ENCODE peak calls at places on chromosomes 13 and 19, in eight cellular contexts. One of them, this sample, is unnamed.
A peak's percentile ranks its signal among the peaks of the same experiment; 100 is the strongest.

GRCh38 chr19:19260842-19261241 is 12.3 kb downstream of the TM6SF2 start:
- DNase-seq in stimulated activated CD4-positive, alpha-beta T cell treated with anti-CD3 and anti-CD28 coated beads, Interleukin-4, amount 100 ng/mL, for 4 hours: no peak
- DNase-seq in H7: no peak
- DNase-seq in T-helper 17 cell: no peak
- DNase-seq in activated CD8-positive, alpha-beta memory T cell treated with anti-CD3 and anti-CD28 coated beads for 1 hour: no peak
- DNase-seq in heart right ventricle: no peak
- DNase-seq in aorta: no peak
- DNase-seq in substantia nigra: no peak
- DNase-seq in this sample: no peak

GRCh38 chr19:7690779-7691258 is 10.2 kb downstream of the TRAPPC5 start:
- DNase-seq in stimulated activated CD4-positive, alpha-beta T cell treated with anti-CD3 and anti-CD28 coated beads, Interleukin-4, amount 100 ng/mL, for 4 hours: no peak
- DNase-seq in H7: no peak
- DNase-seq in T-helper 17 cell: no peak
- DNase-seq in activated CD8-positive, alpha-beta memory T cell treated with anti-CD3 and anti-CD28 coated beads for 1 hour: no peak
- DNase-seq in heart right ventricle: no peak
- DNase-seq in aorta: no peak
- DNase-seq in substantia nigra: no peak
- DNase-seq in this sample: no peak

GRCh38 chr19:50728084-50728737 is 5.0 kb downstream of the CLEC11A start:
- DNase-seq in stimulated activated CD4-positive, alpha-beta T cell treated with anti-CD3 and anti-CD28 coated beads, Interleukin-4, amount 100 ng/mL, for 4 hours: peak; percentile 71
- DNase-seq in H7: peak; percentile 97
- DNase-seq in T-helper 17 cell: no peak
- DNase-seq in activated CD8-positive, alpha-beta memory T cell treated with anti-CD3 and anti-CD28 coated beads for 1 hour: peak; percentile 70
- DNase-seq in heart right ventricle: peak; percentile 81
- DNase-seq in aorta: peak; percentile 86
- DNase-seq in substantia nigra: peak; percentile 66
- DNase-seq in this sample: no peak

GRCh38 chr19:14004619-14005380 is 1.3 kb downstream of the RFX1 start:
- DNase-seq in stimulated activated CD4-positive, alpha-beta T cell treated with anti-CD3 and anti-CD28 coated beads, Interleukin-4, amount 100 ng/mL, for 4 hours: no peak
- DNase-seq in H7: no peak
- DNase-seq in T-helper 17 cell: no peak
- DNase-seq in activated CD8-positive, alpha-beta memory T cell treated with anti-CD3 and anti-CD28 coated beads for 1 hour: no peak
- DNase-seq in heart right ventricle: peak; percentile 60
- DNase-seq in aorta: peak; percentile 85
- DNase-seq in substantia nigra: peak; percentile 56
- DNase-seq in this sample: peak; percentile 22

GRCh38 chr19:39205449-39205764 is 1.3 kb upstream of the SYCN start:
- DNase-seq in stimulated activated CD4-positive, alpha-beta T cell treated with anti-CD3 and anti-CD28 coated beads, Interleukin-4, amount 100 ng/mL, for 4 hours: no peak
- DNase-seq in H7: no peak
- DNase-seq in T-helper 17 cell: no peak
- DNase-seq in activated CD8-positive, alpha-beta memory T cell treated with anti-CD3 and anti-CD28 coated beads for 1 hour: no peak
- DNase-seq in heart right ventricle: no peak
- DNase-seq in aorta: no peak
- DNase-seq in substantia nigra: no peak
- DNase-seq in this sample: no peak

GRCh38 chr13:41004875-41005693 is 14.0 kb downstream of the ELF1 start:
- DNase-seq in stimulated activated CD4-positive, alpha-beta T cell treated with anti-CD3 and anti-CD28 coated beads, Interleukin-4, amount 100 ng/mL, for 4 hours: no peak
- DNase-seq in H7: no peak
- DNase-seq in T-helper 17 cell: no peak
- DNase-seq in activated CD8-positive, alpha-beta memory T cell treated with anti-CD3 and anti-CD28 coated beads for 1 hour: no peak
- DNase-seq in heart right ventricle: no peak
- DNase-seq in aorta: no peak
- DNase-seq in substantia nigra: no peak
- DNase-seq in this sample: no peak

GRCh38 chr19:13764101-13764807 is at the start of gene MRI1:
- DNase-seq in stimulated activated CD4-positive, alpha-beta T cell treated with anti-CD3 and anti-CD28 coated beads, Interleukin-4, amount 100 ng/mL, for 4 hours: peak; percentile 68
- DNase-seq in H7: peak; percentile 93
- DNase-seq in T-helper 17 cell: no peak
- DNase-seq in activated CD8-positive, alpha-beta memory T cell treated with anti-CD3 and anti-CD28 coated beads for 1 hour: no peak
- DNase-seq in heart right ventricle: peak; percentile 84
- DNase-seq in aorta: peak; percentile 94
- DNase-seq in substantia nigra: peak; percentile 55
- DNase-seq in this sample: peak; percentile 70

GRCh38 chr13:110661256-110661655 is 44.7 kb downstream of the CARS2 start:
- DNase-seq in stimulated activated CD4-positive, alpha-beta T cell treated with anti-CD3 and anti-CD28 coated beads, Interleukin-4, amount 100 ng/mL, for 4 hours: no peak
- DNase-seq in H7: no peak
- DNase-seq in T-helper 17 cell: no peak
- DNase-seq in activated CD8-positive, alpha-beta memory T cell treated with anti-CD3 and anti-CD28 coated beads for 1 hour: no peak
- DNase-seq in heart right ventricle: no peak
- DNase-seq in aorta: no peak
- DNase-seq in substantia nigra: no peak
- DNase-seq in this sample: no peak

GRCh38 chr13:31767175-31767900 is 28.0 kb downstream of the RXFP2 start:
- DNase-seq in stimulated activated CD4-positive, alpha-beta T cell treated with anti-CD3 and anti-CD28 coated beads, Interleukin-4, amount 100 ng/mL, for 4 hours: no peak
- DNase-seq in H7: no peak
- DNase-seq in T-helper 17 cell: no peak
- DNase-seq in activated CD8-positive, alpha-beta memory T cell treated with anti-CD3 and anti-CD28 coated beads for 1 hour: no peak
- DNase-seq in heart right ventricle: no peak
- DNase-seq in aorta: no peak
- DNase-seq in substantia nigra: no peak
- DNase-seq in this sample: no peak

GRCh38 chr19:48321622-48322591 is 3.4 kb upstream of the EMP3 start:
- DNase-seq in stimulated activated CD4-positive, alpha-beta T cell treated with anti-CD3 and anti-CD28 coated beads, Interleukin-4, amount 100 ng/mL, for 4 hours: peak; percentile 97
- DNase-seq in H7: peak; percentile 99
- DNase-seq in T-helper 17 cell: peak; percentile 100
- DNase-seq in activated CD8-positive, alpha-beta memory T cell treated with anti-CD3 and anti-CD28 coated beads for 1 hour: peak; percentile 99
- DNase-seq in heart right ventricle: peak; percentile 100
- DNase-seq in aorta: peak; percentile 100
- DNase-seq in substantia nigra: peak; percentile 97
- DNase-seq in this sample: peak; percentile 99

GRCh38 chr13:28494861-28495585 is at the start of gene FLT1:
- DNase-seq in stimulated activated CD4-positive, alpha-beta T cell treated with anti-CD3 and anti-CD28 coated beads, Interleukin-4, amount 100 ng/mL, for 4 hours: peak; percentile 27
- DNase-seq in H7: peak; percentile 92
- DNase-seq in T-helper 17 cell: no peak
- DNase-seq in activated CD8-positive, alpha-beta memory T cell treated with anti-CD3 and anti-CD28 coated beads for 1 hour: peak; percentile 8
- DNase-seq in heart right ventricle: peak; percentile 79
- DNase-seq in aorta: peak; percentile 83
- DNase-seq in substantia nigra: no peak
- DNase-seq in this sample: peak; percentile 35

GRCh38 chr13:106738279-106738678 is 170.3 kb upstream of the ARGLU1 start:
- DNase-seq in stimulated activated CD4-positive, alpha-beta T cell treated with anti-CD3 and anti-CD28 coated beads, Interleukin-4, amount 100 ng/mL, for 4 hours: no peak
- DNase-seq in H7: no peak
- DNase-seq in T-helper 17 cell: no peak
- DNase-seq in activated CD8-positive, alpha-beta memory T cell treated with anti-CD3 and anti-CD28 coated beads for 1 hour: no peak
- DNase-seq in heart right ventricle: no peak
- DNase-seq in aorta: no peak
- DNase-seq in substantia nigra: no peak
- DNase-seq in this sample: no peak

GRCh38 chr19:51020988-51021651 is 1.6 kb upstream of the KLK10 start:
- DNase-seq in stimulated activated CD4-positive, alpha-beta T cell treated with anti-CD3 and anti-CD28 coated beads, Interleukin-4, amount 100 ng/mL, for 4 hours: no peak
- DNase-seq in H7: peak; percentile 74
- DNase-seq in T-helper 17 cell: no peak
- DNase-seq in activated CD8-positive, alpha-beta memory T cell treated with anti-CD3 and anti-CD28 coated beads for 1 hour: no peak
- DNase-seq in heart right ventricle: no peak
- DNase-seq in aorta: peak; percentile 7
- DNase-seq in substantia nigra: no peak
- DNase-seq in this sample: no peak

GRCh38 chr13:88071371-88071770 is 400.2 kb downstream of the SLITRK5 start:
- DNase-seq in stimulated activated CD4-positive, alpha-beta T cell treated with anti-CD3 and anti-CD28 coated beads, Interleukin-4, amount 100 ng/mL, for 4 hours: no peak
- DNase-seq in H7: no peak
- DNase-seq in T-helper 17 cell: no peak
- DNase-seq in activated CD8-positive, alpha-beta memory T cell treated with anti-CD3 and anti-CD28 coated beads for 1 hour: no peak
- DNase-seq in heart right ventricle: no peak
- DNase-seq in aorta: no peak
- DNase-seq in substantia nigra: no peak
- DNase-seq in this sample: no peak

GRCh38 chr13:43755844-43756243 is 30.9 kb downstream of the ENOX1 start:
- DNase-seq in stimulated activated CD4-positive, alpha-beta T cell treated with anti-CD3 and anti-CD28 coated beads, Interleukin-4, amount 100 ng/mL, for 4 hours: no peak
- DNase-seq in H7: no peak
- DNase-seq in T-helper 17 cell: no peak
- DNase-seq in activated CD8-positive, alpha-beta memory T cell treated with anti-CD3 and anti-CD28 coated beads for 1 hour: no peak
- DNase-seq in heart right ventricle: no peak
- DNase-seq in aorta: no peak
- DNase-seq in substantia nigra: no peak
- DNase-seq in this sample: no peak

GRCh38 chr19:49422407-49423277 is 599 bp downstream of the PTH2 start:
- DNase-seq in stimulated activated CD4-positive, alpha-beta T cell treated with anti-CD3 and anti-CD28 coated beads, Interleukin-4, amount 100 ng/mL, for 4 hours: peak; percentile 26
- DNase-seq in H7: peak; percentile 92
- DNase-seq in T-helper 17 cell: peak; percentile 39
- DNase-seq in activated CD8-positive, alpha-beta memory T cell treated with anti-CD3 and anti-CD28 coated beads for 1 hour: no peak
- DNase-seq in heart right ventricle: peak; percentile 50
- DNase-seq in aorta: peak; percentile 84
- DNase-seq in substantia nigra: no peak
- DNase-seq in this sample: no peak

GRCh38 chr13:39073983-39074382 is 35.7 kb downstream of the NHLRC3 start:
- DNase-seq in stimulated activated CD4-positive, alpha-beta T cell treated with anti-CD3 and anti-CD28 coated beads, Interleukin-4, amount 100 ng/mL, for 4 hours: no peak
- DNase-seq in H7: no peak
- DNase-seq in T-helper 17 cell: no peak
- DNase-seq in activated CD8-positive, alpha-beta memory T cell treated with anti-CD3 and anti-CD28 coated beads for 1 hour: no peak
- DNase-seq in heart right ventricle: no peak
- DNase-seq in aorta: no peak
- DNase-seq in substantia nigra: no peak
- DNase-seq in this sample: no peak

GRCh38 chr19:47523473-47523872 is 8.6 kb upstream of the NAPA start:
- DNase-seq in stimulated activated CD4-positive, alpha-beta T cell treated with anti-CD3 and anti-CD28 coated beads, Interleukin-4, amount 100 ng/mL, for 4 hours: no peak
- DNase-seq in H7: peak; percentile 28
- DNase-seq in T-helper 17 cell: no peak
- DNase-seq in activated CD8-positive, alpha-beta memory T cell treated with anti-CD3 and anti-CD28 coated beads for 1 hour: no peak
- DNase-seq in heart right ventricle: no peak
- DNase-seq in aorta: no peak
- DNase-seq in substantia nigra: no peak
- DNase-seq in this sample: no peak

GRCh38 chr13:71417205-71417604 is 449.8 kb downstream of the DACH1 start:
- DNase-seq in stimulated activated CD4-positive, alpha-beta T cell treated with anti-CD3 and anti-CD28 coated beads, Interleukin-4, amount 100 ng/mL, for 4 hours: no peak
- DNase-seq in H7: no peak
- DNase-seq in T-helper 17 cell: no peak
- DNase-seq in activated CD8-positive, alpha-beta memory T cell treated with anti-CD3 and anti-CD28 coated beads for 1 hour: no peak
- DNase-seq in heart right ventricle: no peak
- DNase-seq in aorta: no peak
- DNase-seq in substantia nigra: no peak
- DNase-seq in this sample: no peak

GRCh38 chr19:10420444-10421239 is at the start of gene PDE4A:
- DNase-seq in stimulated activated CD4-positive, alpha-beta T cell treated with anti-CD3 and anti-CD28 coated beads, Interleukin-4, amount 100 ng/mL, for 4 hours: peak; percentile 47
- DNase-seq in H7: peak; percentile 90
- DNase-seq in T-helper 17 cell: peak; percentile 60
- DNase-seq in activated CD8-positive, alpha-beta memory T cell treated with anti-CD3 and anti-CD28 coated beads for 1 hour: no peak
- DNase-seq in heart right ventricle: no peak
- DNase-seq in aorta: no peak
- DNase-seq in substantia nigra: no peak
- DNase-seq in this sample: peak; percentile 60

GRCh38 chr13:37715606-37716015 is 117.0 kb upstream of the POSTN start:
- DNase-seq in stimulated activated CD4-positive, alpha-beta T cell treated with anti-CD3 and anti-CD28 coated beads, Interleukin-4, amount 100 ng/mL, for 4 hours: no peak
- DNase-seq in H7: no peak
- DNase-seq in T-helper 17 cell: no peak
- DNase-seq in activated CD8-positive, alpha-beta memory T cell treated with anti-CD3 and anti-CD28 coated beads for 1 hour: no peak
- DNase-seq in heart right ventricle: no peak
- DNase-seq in aorta: no peak
- DNase-seq in substantia nigra: no peak
- DNase-seq in this sample: no peak

GRCh38 chr13:88456155-88456554 is 785.0 kb downstream of the SLITRK5 start:
- DNase-seq in stimulated activated CD4-positive, alpha-beta T cell treated with anti-CD3 and anti-CD28 coated beads, Interleukin-4, amount 100 ng/mL, for 4 hours: no peak
- DNase-seq in H7: no peak
- DNase-seq in T-helper 17 cell: no peak
- DNase-seq in activated CD8-positive, alpha-beta memory T cell treated with anti-CD3 and anti-CD28 coated beads for 1 hour: no peak
- DNase-seq in heart right ventricle: no peak
- DNase-seq in aorta: no peak
- DNase-seq in substantia nigra: no peak
- DNase-seq in this sample: no peak

GRCh38 chr19:31378404-31378803 is 29.2 kb upstream of the TSHZ3 start:
- DNase-seq in stimulated activated CD4-positive, alpha-beta T cell treated with anti-CD3 and anti-CD28 coated beads, Interleukin-4, amount 100 ng/mL, for 4 hours: no peak
- DNase-seq in H7: no peak
- DNase-seq in T-helper 17 cell: no peak
- DNase-seq in activated CD8-positive, alpha-beta memory T cell treated with anti-CD3 and anti-CD28 coated beads for 1 hour: no peak
- DNase-seq in heart right ventricle: no peak
- DNase-seq in aorta: no peak
- DNase-seq in substantia nigra: no peak
- DNase-seq in this sample: no peak

GRCh38 chr19:16901491-16902175 is 12.8 kb downstream of the F2RL3 start:
- DNase-seq in stimulated activated CD4-positive, alpha-beta T cell treated with anti-CD3 and anti-CD28 coated beads, Interleukin-4, amount 100 ng/mL, for 4 hours: no peak
- DNase-seq in H7: peak; percentile 77
- DNase-seq in T-helper 17 cell: no peak
- DNase-seq in activated CD8-positive, alpha-beta memory T cell treated with anti-CD3 and anti-CD28 coated beads for 1 hour: no peak
- DNase-seq in heart right ventricle: no peak
- DNase-seq in aorta: no peak
- DNase-seq in substantia nigra: no peak
- DNase-seq in this sample: no peak

GRCh38 chr19:49799271-49799797 is 13.8 kb downstream of the FUZ start:
- DNase-seq in stimulated activated CD4-positive, alpha-beta T cell treated with anti-CD3 and anti-CD28 coated beads, Interleukin-4, amount 100 ng/mL, for 4 hours: no peak
- DNase-seq in H7: peak; percentile 30
- DNase-seq in T-helper 17 cell: no peak
- DNase-seq in activated CD8-positive, alpha-beta memory T cell treated with anti-CD3 and anti-CD28 coated beads for 1 hour: no peak
- DNase-seq in heart right ventricle: no peak
- DNase-seq in aorta: no peak
- DNase-seq in substantia nigra: no peak
- DNase-seq in this sample: no peak

GRCh38 chr19:44611812-44612295 is 1.5 kb upstream of the IGSF23 start:
- DNase-seq in stimulated activated CD4-positive, alpha-beta T cell treated with anti-CD3 and anti-CD28 coated beads, Interleukin-4, amount 100 ng/mL, for 4 hours: no peak
- DNase-seq in H7: no peak
- DNase-seq in T-helper 17 cell: no peak
- DNase-seq in activated CD8-positive, alpha-beta memory T cell treated with anti-CD3 and anti-CD28 coated beads for 1 hour: no peak
- DNase-seq in heart right ventricle: no peak
- DNase-seq in aorta: no peak
- DNase-seq in substantia nigra: no peak
- DNase-seq in this sample: no peak

GRCh38 chr13:71770710-71771109 is 96.3 kb downstream of the DACH1 start:
- DNase-seq in stimulated activated CD4-positive, alpha-beta T cell treated with anti-CD3 and anti-CD28 coated beads, Interleukin-4, amount 100 ng/mL, for 4 hours: no peak
- DNase-seq in H7: no peak
- DNase-seq in T-helper 17 cell: no peak
- DNase-seq in activated CD8-positive, alpha-beta memory T cell treated with anti-CD3 and anti-CD28 coated beads for 1 hour: no peak
- DNase-seq in heart right ventricle: no peak
- DNase-seq in aorta: no peak
- DNase-seq in substantia nigra: no peak
- DNase-seq in this sample: no peak

GRCh38 chr13:48344264-48344663 is 40.7 kb downstream of the RB1 start:
- DNase-seq in stimulated activated CD4-positive, alpha-beta T cell treated with anti-CD3 and anti-CD28 coated beads, Interleukin-4, amount 100 ng/mL, for 4 hours: no peak
- DNase-seq in H7: no peak
- DNase-seq in T-helper 17 cell: no peak
- DNase-seq in activated CD8-positive, alpha-beta memory T cell treated with anti-CD3 and anti-CD28 coated beads for 1 hour: no peak
- DNase-seq in heart right ventricle: no peak
- DNase-seq in aorta: no peak
- DNase-seq in substantia nigra: no peak
- DNase-seq in this sample: no peak

GRCh38 chr13:79654520-79654919 is 173.6 kb downstream of the NDFIP2 start:
- DNase-seq in stimulated activated CD4-positive, alpha-beta T cell treated with anti-CD3 and anti-CD28 coated beads, Interleukin-4, amount 100 ng/mL, for 4 hours: no peak
- DNase-seq in H7: no peak
- DNase-seq in T-helper 17 cell: no peak
- DNase-seq in activated CD8-positive, alpha-beta memory T cell treated with anti-CD3 and anti-CD28 coated beads for 1 hour: no peak
- DNase-seq in heart right ventricle: no peak
- DNase-seq in aorta: no peak
- DNase-seq in substantia nigra: no peak
- DNase-seq in this sample: no peak

GRCh38 chr19:10021863-10022262 is 8.6 kb downstream of the RDH8 start:
- DNase-seq in stimulated activated CD4-positive, alpha-beta T cell treated with anti-CD3 and anti-CD28 coated beads, Interleukin-4, amount 100 ng/mL, for 4 hours: no peak
- DNase-seq in H7: no peak
- DNase-seq in T-helper 17 cell: no peak
- DNase-seq in activated CD8-positive, alpha-beta memory T cell treated with anti-CD3 and anti-CD28 coated beads for 1 hour: no peak
- DNase-seq in heart right ventricle: no peak
- DNase-seq in aorta: no peak
- DNase-seq in substantia nigra: no peak
- DNase-seq in this sample: no peak

GRCh38 chr19:36371886-36372285 is 7.1 kb downstream of the ZFP14 start:
- DNase-seq in stimulated activated CD4-positive, alpha-beta T cell treated with anti-CD3 and anti-CD28 coated beads, Interleukin-4, amount 100 ng/mL, for 4 hours: no peak
- DNase-seq in H7: no peak
- DNase-seq in T-helper 17 cell: no peak
- DNase-seq in activated CD8-positive, alpha-beta memory T cell treated with anti-CD3 and anti-CD28 coated beads for 1 hour: no peak
- DNase-seq in heart right ventricle: no peak
- DNase-seq in aorta: no peak
- DNase-seq in substantia nigra: no peak
- DNase-seq in this sample: no peak

GRCh38 chr13:29513981-29514719 is 81.3 kb downstream of the SLC7A1 start:
- DNase-seq in stimulated activated CD4-positive, alpha-beta T cell treated with anti-CD3 and anti-CD28 coated beads, Interleukin-4, amount 100 ng/mL, for 4 hours: no peak
- DNase-seq in H7: no peak
- DNase-seq in T-helper 17 cell: no peak
- DNase-seq in activated CD8-positive, alpha-beta memory T cell treated with anti-CD3 and anti-CD28 coated beads for 1 hour: no peak
- DNase-seq in heart right ventricle: no peak
- DNase-seq in aorta: no peak
- DNase-seq in substantia nigra: no peak
- DNase-seq in this sample: no peak

GRCh38 chr19:38394488-38394887 is 6.0 kb downstream of the SPRED3 start:
- DNase-seq in stimulated activated CD4-positive, alpha-beta T cell treated with anti-CD3 and anti-CD28 coated beads, Interleukin-4, amount 100 ng/mL, for 4 hours: peak; percentile 73
- DNase-seq in H7: peak; percentile 98
- DNase-seq in T-helper 17 cell: peak; percentile 45
- DNase-seq in activated CD8-positive, alpha-beta memory T cell treated with anti-CD3 and anti-CD28 coated beads for 1 hour: no peak
- DNase-seq in heart right ventricle: no peak
- DNase-seq in aorta: no peak
- DNase-seq in substantia nigra: no peak
- DNase-seq in this sample: peak; percentile 46

GRCh38 chr13:46374710-46375109 is 12.3 kb downstream of the RUBCNL start:
- DNase-seq in stimulated activated CD4-positive, alpha-beta T cell treated with anti-CD3 and anti-CD28 coated beads, Interleukin-4, amount 100 ng/mL, for 4 hours: no peak
- DNase-seq in H7: no peak
- DNase-seq in T-helper 17 cell: no peak
- DNase-seq in activated CD8-positive, alpha-beta memory T cell treated with anti-CD3 and anti-CD28 coated beads for 1 hour: no peak
- DNase-seq in heart right ventricle: no peak
- DNase-seq in aorta: no peak
- DNase-seq in substantia nigra: no peak
- DNase-seq in this sample: no peak

This sample was measured in activated B cell treated with CpG ODN at 0.5 μM for 24 hours.